ENCODE peak calls at places on chromosome X, in nine cellular contexts. V is esophagus squamous epithelium, C is breast epithelium, D is A549, S is foreskin fibroblast, F is cardiac muscle cell, T is suprapubic skin, Q is omental fat pad, W is B cell. M is an unnamed sample.

GRCh38 chrX:105299286-105299685 is 78.8 kb upstream of the TEX13A start:
- DNase-seq in W (no peak), T (no peak), D (no peak), Q (no peak), F (no peak), C (no peak), V (no peak), S (no peak), M (no peak)

GRCh38 chrX:71671043-71671829 is 3.9 kb downstream of the LOC101059915 start:
- DNase-seq in C (no peak), V (no peak), D (no peak), W (no peak), Q (no peak), F (no peak), S (no peak), T (no peak), M (peak)

GRCh38 chrX:360496-361150 is 26.1 kb downstream of the PPP2R3B start:
- DNase-seq in D (no peak), W (no peak), Q (no peak), F (no peak), T (peak), S (no peak), V (no peak), C (no peak), M (peak)

GRCh38 chrX:82748901-82749505 is 759.1 kb upstream of the POU3F4 start:
- DNase-seq in D (no peak), Q (no peak), C (no peak), T (no peak), F (no peak), V (no peak), W (no peak), S (no peak), M (no peak)

GRCh38 chrX:109966246-109966645 is 36.7 kb upstream of the TMEM164 start:
- DNase-seq in T (no peak), F (peak), C (no peak), S (peak), Q (no peak), W (no peak), V (no peak), D (peak), M (no peak)

GRCh38 chrX:153504445-153505016 is 9.8 kb downstream of the BGN start:
- DNase-seq in W (no peak), F (no peak), Q (no peak), D (no peak), C (no peak), T (no peak), V (no peak), S (no peak), M (no peak)

GRCh38 chrX:140762061-140762460 is 52.5 kb downstream of the LINC00632 start:
- DNase-seq in S (peak), C (no peak), T (no peak), F (peak), V (no peak), Q (peak), D (peak), W (peak), M (no peak)

GRCh38 chrX:42797646-42798045 is 19.7 kb upstream of the PPP1R2C start:
- DNase-seq in T (no peak), S (peak), C (no peak), D (peak), F (no peak), Q (no peak), V (no peak), W (no peak), M (no peak)

GRCh38 chrX:153868576-153869472 is 17.1 kb downstream of the L1CAM start:
- DNase-seq in Q (no peak), W (no peak), T (no peak), S (no peak), D (no peak), C (no peak), V (no peak), F (no peak), M (peak)

GRCh38 chrX:13432776-13433605 is 113.1 kb upstream of the ATXN3L start:
- DNase-seq in S (peak), C (no peak), V (no peak), Q (no peak), F (peak), D (no peak), T (no peak), W (no peak), M (no peak)

GRCh38 chrX:117743469-117744251 is 372.9 kb downstream of the KLHL13 start:
- DNase-seq in C (no peak), F (no peak), D (peak), Q (no peak), V (no peak), S (no peak), W (no peak), T (no peak), M (no peak)

GRCh38 chrX:131725001-131725654 is 181.3 kb downstream of the OR13H1 start:
- DNase-seq in C (no peak), S (no peak), D (no peak), T (no peak), Q (no peak), F (no peak), W (no peak), V (no peak), M (no peak)

GRCh38 chrX:47501226-47502071 is 18.4 kb upstream of the ZNF41 start:
- DNase-seq in Q (no peak), V (no peak), W (no peak), S (peak), D (no peak), C (no peak), T (no peak), F (peak), M (no peak)

GRCh38 chrX:141341341-141341740 is 99.0 kb upstream of the SPANXC start:
- DNase-seq in Q (no peak), F (peak), W (no peak), S (peak), T (no peak), C (no peak), V (no peak), D (peak), M (no peak)

GRCh38 chrX:129688097-129688496 is 33.3 kb upstream of the APLN start:
- DNase-seq in C (no peak), S (no peak), W (no peak), Q (no peak), F (no peak), T (no peak), V (no peak), D (no peak), M (no peak)

GRCh38 chrX:28491941-28492340 is 95.3 kb upstream of the IL1RAPL1 start:
- DNase-seq in Q (no peak), D (no peak), C (no peak), V (no peak), F (peak), S (no peak), T (no peak), W (no peak), M (no peak)

GRCh38 chrX:41408576-41408975 is 38.6 kb upstream of the NYX start:
- DNase-seq in C (no peak), Q (no peak), D (no peak), S (no peak), T (no peak), V (no peak), W (no peak), F (no peak), M (no peak)

GRCh38 chrX:120109378-120109777 is 6.3 kb downstream of the RHOXF1 start:
- DNase-seq in V (no peak), W (no peak), C (no peak), Q (no peak), F (no peak), T (no peak), S (no peak), D (no peak), M (no peak)

GRCh38 chrX:116204947-116205346 is 34.4 kb downstream of the AGTR2 start:
- DNase-seq in Q (no peak), T (no peak), W (no peak), D (peak), C (no peak), S (peak), V (no peak), F (peak), M (no peak)

GRCh38 chrX:19849433-19850190 is 37.8 kb downstream of the SH3KBP1 start:
- DNase-seq in Q (no peak), S (no peak), W (peak), C (no peak), D (no peak), T (no peak), V (no peak), F (peak), M (no peak)

GRCh38 chrX:22589845-22590244 is 317.1 kb downstream of the CBLL2 start:
- DNase-seq in S (no peak), T (no peak), F (no peak), W (no peak), Q (no peak), V (no peak), C (no peak), D (no peak), M (no peak)

GRCh38 chrX:119410854-119411253 is 11.7 kb downstream of the SLC25A43 start:
- DNase-seq in Q (no peak), W (no peak), V (no peak), F (no peak), T (no peak), C (no peak), D (no peak), S (no peak), M (no peak)

GRCh38 chrX:104659037-104659744 is 93.2 kb downstream of the IL1RAPL2 start:
- DNase-seq in D (no peak), V (no peak), W (no peak), S (no peak), T (no peak), F (peak), C (no peak), Q (no peak), M (no peak)

GRCh38 chrX:74117962-74118361 is 186.0 kb upstream of the ZCCHC13 start:
- DNase-seq in W (no peak), Q (no peak), T (no peak), F (no peak), C (no peak), S (no peak), V (no peak), D (no peak), M (no peak)

GRCh38 chrX:11386812-11387211 is 93.6 kb downstream of the AMELX start:
- DNase-seq in S (no peak), C (no peak), V (no peak), W (no peak), T (no peak), F (no peak), D (no peak), Q (no peak), M (no peak)

GRCh38 chrX:18707442-18708049 is at the start of gene PPEF1:
- DNase-seq in F (no peak), D (no peak), W (no peak), C (no peak), T (no peak), Q (no peak), S (no peak), V (no peak), M (no peak)

GRCh38 chrX:124127496-124127895 is 166.0 kb downstream of the STAG2 start:
- DNase-seq in D (peak), S (no peak), V (no peak), C (no peak), Q (no peak), W (no peak), F (no peak), T (no peak), M (no peak)

GRCh38 chrX:56920338-56920997 is 74.9 kb downstream of the SPIN3 start:
- DNase-seq in V (no peak), S (no peak), C (no peak), Q (no peak), D (no peak), F (no peak), T (no peak), W (no peak), M (no peak)

GRCh38 chrX:135185795-135186443 is 14.7 kb upstream of the CT55 start:
- DNase-seq in C (no peak), Q (no peak), W (peak), V (no peak), F (peak), D (peak), T (no peak), S (peak), M (no peak)

GRCh38 chrX:43750248-43750676 is 94.2 kb downstream of the MAOA start:
- DNase-seq in Q (no peak), T (peak), W (peak), F (peak), S (peak), V (no peak), D (peak), C (no peak), M (no peak)

GRCh38 chrX:134868766-134869495 is 121.9 kb upstream of the SMIM10 start:
- DNase-seq in D (peak), W (no peak), C (no peak), S (peak), V (no peak), F (peak), Q (no peak), T (no peak), M (no peak)

GRCh38 chrX:139203681-139204575 is 326.6 kb upstream of the F9 start:
- DNase-seq in S (peak), V (no peak), T (no peak), C (peak), F (peak), D (no peak), Q (no peak), W (peak), M (no peak)

GRCh38 chrX:13764284-13764683 is 29.7 kb downstream of the OFD1 start:
- DNase-seq in W (no peak), V (no peak), F (no peak), Q (no peak), D (no peak), T (no peak), C (no peak), S (no peak), M (no peak)

GRCh38 chrX:132266583-132267355 is 47.5 kb upstream of the RAP2C start:
- DNase-seq in C (no peak), W (no peak), Q (no peak), S (peak), T (no peak), D (no peak), V (no peak), F (peak), M (no peak)

GRCh38 chrX:68808686-68809357 is 20.0 kb upstream of the EFNB1 start:
- DNase-seq in V (no peak), D (peak), W (no peak), C (no peak), T (no peak), F (peak), S (peak), Q (no peak), M (no peak)

DNA sequence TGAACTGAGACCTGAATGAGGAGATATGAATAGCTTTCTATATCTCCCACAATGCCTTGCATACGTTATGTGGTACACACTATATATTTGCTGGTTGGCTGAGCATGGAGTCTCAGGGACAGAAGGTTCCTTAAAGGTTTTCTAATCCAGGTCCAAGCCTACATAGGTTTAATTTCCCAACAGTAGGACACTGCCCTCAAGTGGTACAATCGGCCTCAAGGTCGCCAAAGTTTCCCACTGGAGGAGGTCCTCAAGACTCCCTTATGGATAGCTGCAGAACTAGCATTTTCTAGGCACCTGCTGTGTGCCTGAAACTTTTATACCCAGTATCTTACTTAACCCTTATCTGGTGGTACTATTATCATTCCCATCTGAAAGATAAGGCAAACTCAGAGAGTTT is 21.0 kb upstream of the EFNB1 start:
- DNase-seq in V (no peak), W (no peak), T (no peak), F (peak), D (peak), C (no peak), Q (no peak), S (peak), M (no peak)
- TF ChIP-seq CTCF in V (no peak), W (no peak), T (peak), F (peak), D (peak), C (peak), Q (no peak), S (peak), M (peak)

DNA sequence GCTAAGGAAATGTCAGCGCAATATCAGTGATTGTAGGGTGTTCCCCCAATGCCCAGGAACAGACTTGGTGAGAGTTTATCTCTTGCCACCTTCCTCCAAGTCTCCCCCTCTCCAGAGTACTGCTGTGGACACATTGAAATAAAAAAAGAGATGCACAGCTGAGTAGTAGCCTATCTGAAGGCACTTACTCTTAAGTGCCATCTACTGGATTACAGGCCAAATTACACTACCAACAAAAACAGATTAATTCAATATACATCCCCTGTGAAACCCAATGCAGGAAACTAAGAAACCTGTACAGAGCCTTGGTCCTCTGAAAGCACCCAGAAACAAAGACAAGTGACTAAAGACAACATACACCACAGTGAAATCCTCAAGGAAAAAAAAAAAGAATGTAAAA is 460.3 kb downstream of the ZIC3 start:
- DNase-seq in C (no peak), D (peak), F (no peak), V (no peak), W (no peak), S (no peak), T (no peak), Q (no peak), M (no peak)
- TF ChIP-seq CTCF in C (no peak), D (peak), F (no peak), V (no peak), W (no peak), S (no peak), T (peak), Q (no peak), M (peak)

GRCh38 chrX:84046403-84046984 is 141.5 kb downstream of the RPS6KA6 start:
- DNase-seq in F (peak), Q (no peak), W (peak), V (no peak), D (peak), T (peak), S (peak), C (no peak), M (peak)
- TF ChIP-seq CTCF in F (peak), Q (no peak), W (peak), V (peak), D (peak), T (peak), S (peak), C (peak), M (peak)

GRCh38 chrX:39532761-39533160 is 565.0 kb downstream of the BCOR start:
- DNase-seq in Q (no peak), F (no peak), D (no peak), V (no peak), C (no peak), T (no peak), W (no peak), S (no peak), M (no peak)
- TF ChIP-seq CTCF in Q (no peak), F (no peak), D (no peak), V (no peak), C (no peak), T (no peak), W (no peak), S (no peak), M (no peak)

GRCh38 chrX:114075073-114075673 is 508.7 kb upstream of the HTR2C start:
- DNase-seq in C (no peak), W (no peak), T (no peak), F (no peak), D (no peak), Q (no peak), V (no peak), S (no peak), M (no peak)
- TF ChIP-seq CTCF in C (no peak), W (peak), T (no peak), F (peak), D (peak), Q (no peak), V (no peak), S (peak), M (peak)

DNA sequence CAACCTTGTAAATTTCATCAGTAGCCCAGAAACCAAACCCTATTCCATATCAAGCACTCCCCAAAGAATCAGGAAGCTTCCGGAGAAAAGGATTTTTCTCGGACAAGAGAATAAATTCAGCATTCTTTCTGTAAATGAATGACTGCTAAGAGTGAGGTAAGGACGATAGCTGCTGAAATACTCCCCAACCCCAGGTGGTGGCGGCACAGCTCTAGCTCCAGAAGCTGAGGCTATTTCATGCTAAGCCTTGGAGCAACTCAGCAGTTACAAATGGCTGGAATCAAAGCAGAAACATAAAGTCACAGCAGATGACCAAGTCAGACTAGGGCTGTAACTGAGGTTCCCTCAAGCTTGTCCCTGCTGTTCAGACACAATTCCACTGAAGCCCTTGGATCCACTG is 13.9 kb upstream of the PCDH19 start:
- DNase-seq in F (no peak), W (no peak), S (no peak), V (no peak), Q (no peak), C (no peak), D (no peak), T (no peak), M (no peak)
- TF ChIP-seq CTCF in F (peak), W (no peak), S (no peak), V (no peak), Q (no peak), C (no peak), D (no peak), T (no peak), M (peak)

DNA sequence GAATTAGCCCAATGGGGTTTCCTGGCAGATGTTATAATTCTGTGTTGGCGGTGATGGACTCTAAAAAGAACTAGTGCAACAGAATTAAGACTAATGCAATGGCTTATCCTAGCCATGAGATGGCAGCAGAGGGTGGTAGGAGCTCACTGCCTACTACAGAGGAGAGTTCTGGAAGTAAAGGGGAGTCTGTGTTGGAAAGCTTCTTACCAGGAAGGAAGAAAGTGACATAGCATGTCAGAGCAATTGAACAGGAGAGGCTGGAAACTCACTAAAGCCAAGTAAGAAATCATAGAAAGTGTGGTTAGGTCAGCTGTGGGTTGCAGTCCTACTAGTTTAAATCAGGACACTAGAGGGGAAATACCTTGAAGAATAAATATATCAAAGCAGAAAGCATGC is 6.3 kb upstream of the TRPC5OS start:
- DNase-seq in V (no peak), F (peak), D (peak), W (peak), T (no peak), S (no peak), C (no peak), Q (no peak), M (no peak)
- TF ChIP-seq CTCF in V (peak), F (peak), D (peak), W (peak), T (peak), S (peak), C (peak), Q (no peak), M (peak)

GRCh38 chrX:46380148-46380752 is 165.0 kb downstream of the ZNF674 start:
- DNase-seq in F (no peak), T (no peak), C (no peak), D (no peak), Q (no peak), S (no peak), W (no peak), V (no peak), M (no peak)

GRCh38 chrX:46383006-46383405 is 162.2 kb downstream of the ZNF674 start:
- DNase-seq in V (no peak), Q (no peak), C (no peak), F (no peak), W (no peak), D (no peak), T (no peak), S (no peak), M (no peak)

GRCh38 chrX:46382595-46382994 is 162.6 kb downstream of the ZNF674 start:
- DNase-seq in F (no peak), Q (no peak), C (no peak), V (no peak), D (no peak), W (no peak), S (no peak), T (no peak), M (no peak)

GRCh38 chrX:46386511-46386910 is 158.7 kb downstream of the ZNF674 start:
- DNase-seq in C (no peak), F (no peak), D (no peak), Q (no peak), W (no peak), T (no peak), V (no peak), S (peak), M (no peak)

GRCh38 chrX:46381630-46382029 is 163.6 kb downstream of the ZNF674 start:
- DNase-seq in D (peak), V (no peak), Q (no peak), F (peak), T (no peak), S (peak), C (no peak), W (peak), M (no peak)
- TF ChIP-seq CTCF in D (peak), V (peak), Q (no peak), F (peak), T (peak), S (peak), C (no peak), W (peak), M (peak)

GRCh38 chrX:81377329-81377728 is 175.4 kb downstream of the SH3BGRL start:
- DNase-seq in D (peak), Q (no peak), V (no peak), S (peak), F (peak), W (peak), T (no peak), C (no peak), M (no peak)
- TF ChIP-seq CTCF in D (peak), Q (no peak), V (peak), S (peak), F (peak), W (peak), T (peak), C (peak), M (peak)

GRCh38 chrX:34377645-34378044 is 245.5 kb upstream of the FAM47A start:
- DNase-seq in S (no peak), V (no peak), Q (no peak), F (no peak), D (no peak), W (no peak), T (no peak), C (no peak), M (no peak)
- TF ChIP-seq CTCF in S (no peak), V (no peak), Q (no peak), F (no peak), D (no peak), W (no peak), T (no peak), C (no peak), M (no peak)